ENCODE peak calls at places on chromosomes 3 and 15, in seven cellular contexts. O, R, A, F, B, N and T are unnamed samples.

GRCh38 chr15:101394654-101395053 is 94.9 kb downstream of the PCSK6 start:
- DNase-seq in O (no peak), R (no peak), A (no peak), F (no peak), B (no peak), N (no peak), T (no peak)

GRCh38 chr3:144840866-144841265 is 869.2 kb downstream of the DIPK2A start:
- DNase-seq in O (no peak), R (no peak), A (no peak), F (no peak), B (no peak), N (no peak), T (no peak)

GRCh38 chr3:122415762-122416654 is at the start of gene WDR5B:
- DNase-seq in O (peak), R (peak), A (peak), F (no peak), B (peak), N (no peak), T (peak)

GRCh38 chr3:58005662-58006061 is 2.6 kb upstream of the FLNB start:
- DNase-seq in O (no peak), R (peak), A (no peak), F (no peak), B (no peak), N (no peak), T (no peak)

GRCh38 chr3:146715176-146715575 is 110.0 kb upstream of the PLSCR5 start:
- DNase-seq in O (no peak), R (no peak), A (no peak), F (no peak), B (no peak), N (no peak), T (no peak)

GRCh38 chr15:84762840-84763572 is 14.6 kb downstream of the ZNF592 start:
- DNase-seq in O (no peak), R (no peak), A (no peak), F (no peak), B (no peak), N (no peak), T (no peak)

GRCh38 chr3:79906106-79906505 is 138.3 kb upstream of the ROBO1 start:
- DNase-seq in O (no peak), R (no peak), A (no peak), F (no peak), B (no peak), N (no peak), T (no peak)

GRCh38 chr15:61835476-61836106 is 224.7 kb downstream of the VPS13C start:
- DNase-seq in O (peak), R (peak), A (peak), F (peak), B (peak), N (no peak), T (peak)

GRCh38 chr15:55990071-55990470 is 3.3 kb downstream of the NEDD4 start:
- DNase-seq in O (no peak), R (no peak), A (no peak), F (no peak), B (no peak), N (no peak), T (no peak)

GRCh38 chr3:132006605-132007204 is 28.1 kb downstream of the CPNE4 start:
- DNase-seq in O (no peak), R (peak), A (no peak), F (no peak), B (no peak), N (no peak), T (peak)

GRCh38 chr3:169145551-169145950 is 518.0 kb downstream of the MECOM start:
- DNase-seq in O (no peak), R (no peak), A (no peak), F (no peak), B (no peak), N (no peak), T (no peak)

GRCh38 chr3:188212308-188212969 is 58.5 kb downstream of the LPP start:
- DNase-seq in O (no peak), R (no peak), A (peak), F (no peak), B (no peak), N (no peak), T (no peak)

GRCh38 chr3:172987268-172987667 is 153.8 kb downstream of the SPATA16 start:
- DNase-seq in O (no peak), R (no peak), A (no peak), F (no peak), B (no peak), N (no peak), T (no peak)